ENCODE peak calls at places on chromosomes 6 and 20, in five cellular contexts. One of them, this sample, is unnamed.

GRCh38 chr20:46388945-46389344 is 17.5 kb downstream of the ELMO2 start:
- DNase-seq in DMS79 treated with DMSO at 0.1 percent for 48 hours: no peak
- DNase-seq in ureter: peak
- DNase-seq in fibroblast of pulmonary artery: no peak
- DNase-seq in Peyer's patch: no peak
- DNase-seq in this sample: no peak

GRCh38 chr6:12283904-12284303 is 6.3 kb upstream of the EDN1 start:
- DNase-seq in ureter: no peak
- DNase-seq in DMS79 treated with DMSO at 0.1 percent for 48 hours: no peak
- DNase-seq in Peyer's patch: no peak
- DNase-seq in fibroblast of pulmonary artery: no peak
- DNase-seq in this sample: no peak

GRCh38 chr6:88166493-88166900 is 350 bp upstream of the CNR1 start:
- DNase-seq in DMS79 treated with DMSO at 0.1 percent for 48 hours: no peak
- DNase-seq in ureter: no peak
- DNase-seq in fibroblast of pulmonary artery: no peak
- DNase-seq in Peyer's patch: peak
- DNase-seq in this sample: no peak

GRCh38 chr6:36685926-36686667 is 7.6 kb downstream of the CDKN1A start:
- DNase-seq in ureter: no peak
- DNase-seq in fibroblast of pulmonary artery: no peak
- DNase-seq in Peyer's patch: no peak
- DNase-seq in DMS79 treated with DMSO at 0.1 percent for 48 hours: no peak
- DNase-seq in this sample: no peak

GRCh38 chr6:89643411-89643810 is 4.9 kb upstream of the LYRM2 start:
- DNase-seq in ureter: no peak
- DNase-seq in DMS79 treated with DMSO at 0.1 percent for 48 hours: no peak
- DNase-seq in Peyer's patch: no peak
- DNase-seq in fibroblast of pulmonary artery: no peak
- DNase-seq in this sample: no peak

GRCh38 chr6:39426057-39426592 is 103.6 kb upstream of the KCNK16 start:
- DNase-seq in fibroblast of pulmonary artery: peak
- DNase-seq in ureter: no peak
- DNase-seq in DMS79 treated with DMSO at 0.1 percent for 48 hours: no peak
- DNase-seq in Peyer's patch: no peak
- DNase-seq in this sample: peak

GRCh38 chr6:89828988-89829590 is 591 bp upstream of the CASP8AP2 start:
- DNase-seq in fibroblast of pulmonary artery: no peak
- DNase-seq in Peyer's patch: peak
- DNase-seq in ureter: no peak
- DNase-seq in DMS79 treated with DMSO at 0.1 percent for 48 hours: peak
- DNase-seq in this sample: no peak

GRCh38 chr6:37442416-37443218 is 9.6 kb downstream of the CMTR1 start:
- DNase-seq in fibroblast of pulmonary artery: no peak
- DNase-seq in DMS79 treated with DMSO at 0.1 percent for 48 hours: no peak
- DNase-seq in ureter: no peak
- DNase-seq in Peyer's patch: no peak
- DNase-seq in this sample: no peak

GRCh38 chr20:15627089-15627488 is 946.2 kb downstream of the KIF16B start:
- DNase-seq in Peyer's patch: no peak
- DNase-seq in DMS79 treated with DMSO at 0.1 percent for 48 hours: no peak
- DNase-seq in ureter: no peak
- DNase-seq in fibroblast of pulmonary artery: no peak
- DNase-seq in this sample: no peak

GRCh38 chr6:98787401-98787800 is 47.0 kb upstream of the POU3F2 start:
- DNase-seq in DMS79 treated with DMSO at 0.1 percent for 48 hours: peak
- DNase-seq in ureter: no peak
- DNase-seq in Peyer's patch: no peak
- DNase-seq in fibroblast of pulmonary artery: no peak
- DNase-seq in this sample: no peak

GRCh38 chr20:62776692-62777527 is 19.4 kb upstream of the MRGBP start:
- DNase-seq in ureter: no peak
- DNase-seq in DMS79 treated with DMSO at 0.1 percent for 48 hours: no peak
- DNase-seq in fibroblast of pulmonary artery: no peak
- DNase-seq in Peyer's patch: peak
- DNase-seq in this sample: peak

GRCh38 chr6:139062921-139063320 is 34.4 kb downstream of the ABRACL start:
- DNase-seq in Peyer's patch: no peak
- DNase-seq in fibroblast of pulmonary artery: peak
- DNase-seq in ureter: no peak
- DNase-seq in DMS79 treated with DMSO at 0.1 percent for 48 hours: no peak
- DNase-seq in this sample: peak

GRCh38 chr6:137829641-137830083 is 37.4 kb upstream of the TNFAIP3 start:
- DNase-seq in Peyer's patch: no peak
- DNase-seq in DMS79 treated with DMSO at 0.1 percent for 48 hours: no peak
- DNase-seq in fibroblast of pulmonary artery: peak
- DNase-seq in ureter: no peak
- DNase-seq in this sample: no peak

GRCh38 chr20:15930324-15931305 is 642.6 kb downstream of the KIF16B start:
- DNase-seq in Peyer's patch: no peak
- DNase-seq in fibroblast of pulmonary artery: peak
- DNase-seq in DMS79 treated with DMSO at 0.1 percent for 48 hours: no peak
- DNase-seq in ureter: no peak
- DNase-seq in this sample: no peak

GRCh38 chr20:20780127-20780822 is 67.8 kb upstream of the RALGAPA2 start:
- DNase-seq in ureter: peak
- DNase-seq in DMS79 treated with DMSO at 0.1 percent for 48 hours: peak
- DNase-seq in fibroblast of pulmonary artery: peak
- DNase-seq in Peyer's patch: peak
- DNase-seq in this sample: no peak

GRCh38 chr20:18548465-18548864 is 18.8 kb upstream of the SMIM26 start:
- DNase-seq in Peyer's patch: no peak
- DNase-seq in ureter: no peak
- DNase-seq in fibroblast of pulmonary artery: no peak
- DNase-seq in DMS79 treated with DMSO at 0.1 percent for 48 hours: no peak
- DNase-seq in this sample: no peak

GRCh38 chr6:78598966-78599365 is 268.4 kb upstream of the IRAK1BP1 start:
- DNase-seq in ureter: no peak
- DNase-seq in Peyer's patch: no peak
- DNase-seq in fibroblast of pulmonary artery: peak
- DNase-seq in DMS79 treated with DMSO at 0.1 percent for 48 hours: no peak
- DNase-seq in this sample: peak

GRCh38 chr6:110137924-110138887 is 41.3 kb downstream of the WASF1 start:
- DNase-seq in Peyer's patch: no peak
- DNase-seq in ureter: no peak
- DNase-seq in DMS79 treated with DMSO at 0.1 percent for 48 hours: no peak
- DNase-seq in fibroblast of pulmonary artery: no peak
- DNase-seq in this sample: no peak

GRCh38 chr20:35398660-35399144 is 13.1 kb downstream of the UQCC1 start:
- DNase-seq in fibroblast of pulmonary artery: peak
- DNase-seq in DMS79 treated with DMSO at 0.1 percent for 48 hours: no peak
- DNase-seq in ureter: no peak
- DNase-seq in Peyer's patch: no peak
- DNase-seq in this sample: no peak

GRCh38 chr20:51024761-51025160 is 1.9 kb upstream of the KCNG1 start:
- DNase-seq in fibroblast of pulmonary artery: no peak
- DNase-seq in DMS79 treated with DMSO at 0.1 percent for 48 hours: no peak
- DNase-seq in Peyer's patch: no peak
- DNase-seq in ureter: no peak
- DNase-seq in this sample: no peak

GRCh38 chr6:89559487-89559886 is 79.1 kb downstream of the LYRM2 start:
- DNase-seq in Peyer's patch: no peak
- DNase-seq in fibroblast of pulmonary artery: peak
- DNase-seq in DMS79 treated with DMSO at 0.1 percent for 48 hours: no peak
- DNase-seq in ureter: no peak
- DNase-seq in this sample: no peak

GRCh38 chr6:14721103-14721758 is 524.6 kb upstream of the JARID2 start:
- DNase-seq in DMS79 treated with DMSO at 0.1 percent for 48 hours: no peak
- DNase-seq in Peyer's patch: no peak
- DNase-seq in fibroblast of pulmonary artery: peak
- DNase-seq in ureter: no peak
- DNase-seq in this sample: no peak

GRCh38 chr6:90758741-90759140 is 171.9 kb upstream of the MAP3K7 start:
- DNase-seq in Peyer's patch: no peak
- DNase-seq in ureter: no peak
- DNase-seq in fibroblast of pulmonary artery: no peak
- DNase-seq in DMS79 treated with DMSO at 0.1 percent for 48 hours: no peak
- DNase-seq in this sample: no peak

GRCh38 chr6:145947108-145947507 is 17.1 kb downstream of the SHPRH start:
- DNase-seq in DMS79 treated with DMSO at 0.1 percent for 48 hours: no peak
- DNase-seq in fibroblast of pulmonary artery: no peak
- DNase-seq in ureter: no peak
- DNase-seq in Peyer's patch: no peak
- DNase-seq in this sample: no peak

GRCh38 chr20:31517373-31517772 is 3.1 kb downstream of the HM13 start:
- DNase-seq in fibroblast of pulmonary artery: peak
- DNase-seq in ureter: no peak
- DNase-seq in DMS79 treated with DMSO at 0.1 percent for 48 hours: no peak
- DNase-seq in Peyer's patch: peak
- DNase-seq in this sample: peak

GRCh38 chr6:34587325-34587724 is 31.2 kb upstream of the SPDEF start:
- DNase-seq in ureter: no peak
- DNase-seq in Peyer's patch: peak
- DNase-seq in DMS79 treated with DMSO at 0.1 percent for 48 hours: no peak
- DNase-seq in fibroblast of pulmonary artery: no peak
- DNase-seq in this sample: no peak